ENCODE peak calls at places on chromosomes 4 and X, in ten cellular contexts. I is ACHN; C is fibroblast of lung; U is HT1080; P is mammary epithelial cell; G is head of caudate nucleus; A is stimulated activated CD8-positive, alpha-beta memory T cell treated with anti-CD3 and anti-CD28 coated beads, Interleukin-4, amount 100 ng/mL, for 48 hours; B is GOT3; E is NCI-H1092 treated with DMSO at 0.1 percent for 48 hours; R is AG09309. H is an unnamed sample.

GRCh38 chr4:1462009-1462767 is 55.9 kb upstream of the NKX1-1 start:
- DNase-seq in I (no peak), G (no peak), P (no peak), U (no peak), E (no peak), B (no peak), R (no peak), C (no peak), A (peak), H (no peak)

GRCh38 chrX:22950278-22951266 is 49.2 kb upstream of the DDX53 start:
- DNase-seq in B (no peak), G (no peak), R (peak), A (no peak), E (no peak), P (peak), U (peak), I (peak), C (peak), H (peak)

GRCh38 chr4:123024710-123025109 is 102.3 kb upstream of the NUDT6 start:
- DNase-seq in R (no peak), G (no peak), I (no peak), A (no peak), E (no peak), U (no peak), P (no peak), B (no peak), C (no peak), H (no peak)

GRCh38 chrX:16137416-16138107 is 14.2 kb downstream of the GRPR start:
- DNase-seq in R (no peak), P (no peak), I (no peak), B (no peak), U (no peak), C (no peak), A (no peak), G (no peak), E (no peak), H (no peak)

GRCh38 chr4:75494563-75494962 is 19.6 kb downstream of the RCHY1 start:
- DNase-seq in B (no peak), G (no peak), U (peak), P (peak), C (peak), A (no peak), R (peak), E (no peak), I (peak), H (no peak)

GRCh38 chrX:53287493-53288138 is 6.2 kb upstream of the IQSEC2 start:
- DNase-seq in P (peak), G (peak), B (no peak), R (no peak), C (peak), E (peak), U (peak), I (peak), A (peak), H (no peak)

GRCh38 chr4:153488719-153489384 is 22.7 kb downstream of the TMEM131L start:
- DNase-seq in P (peak), A (no peak), B (no peak), E (peak), I (no peak), C (no peak), U (no peak), G (peak), R (no peak), H (no peak)

GRCh38 chr4:182418054-182418734 is 175.0 kb downstream of the TENM3 start:
- DNase-seq in E (no peak), B (no peak), I (no peak), C (peak), U (no peak), P (no peak), G (no peak), A (no peak), R (no peak), H (no peak)

GRCh38 chrX:68429216-68429615 is 4.1 kb downstream of the OPHN1 start:
- DNase-seq in U (peak), A (no peak), P (no peak), I (peak), E (no peak), G (no peak), B (no peak), R (no peak), C (peak), H (no peak)

GRCh38 chr4:184280591-184281071 is 63.0 kb upstream of the ENPP6 start:
- DNase-seq in E (no peak), R (no peak), P (no peak), B (no peak), U (no peak), A (no peak), G (no peak), C (no peak), I (no peak), H (no peak)

GRCh38 chr4:89496851-89497250 is 189.3 kb upstream of the GPRIN3 start:
- DNase-seq in R (no peak), A (no peak), G (no peak), E (no peak), U (peak), I (no peak), C (no peak), P (peak), B (no peak), H (no peak)

GRCh38 chr4:68466185-68466584 is 18.9 kb downstream of the TMPRSS11E start:
- DNase-seq in C (peak), G (no peak), I (peak), U (peak), R (peak), E (no peak), A (no peak), P (peak), B (no peak), H (peak)

GRCh38 chrX:153878969-153879653 is 6.9 kb downstream of the L1CAM start:
- DNase-seq in R (no peak), C (no peak), I (no peak), G (no peak), U (no peak), E (peak), P (no peak), A (no peak), B (no peak), H (no peak)

GRCh38 chrX:135331525-135331924 is 22.2 kb downstream of the ETDC start:
- DNase-seq in B (no peak), U (no peak), E (no peak), R (no peak), G (no peak), A (no peak), P (no peak), I (no peak), C (no peak), H (no peak)

GRCh38 chrX:112536544-112536943 is 143.2 kb downstream of the LHFPL1 start:
- DNase-seq in P (no peak), C (no peak), U (no peak), G (no peak), E (no peak), I (no peak), A (no peak), B (no peak), R (no peak), H (no peak)

GRCh38 chr4:105835177-105835576 is 60.1 kb upstream of the NPNT start:
- DNase-seq in B (no peak), A (no peak), C (no peak), P (no peak), U (no peak), R (no peak), G (no peak), E (no peak), I (no peak), H (no peak)

GRCh38 chrX:20361890-20362262 is 95.2 kb upstream of the RPS6KA3 start:
- DNase-seq in E (peak), U (no peak), G (no peak), R (no peak), C (peak), I (no peak), A (no peak), B (no peak), P (no peak), H (no peak)

GRCh38 chr4:134777626-134778025 is 576.0 kb upstream of the PABPC4L start:
- DNase-seq in I (peak), C (no peak), P (no peak), E (peak), G (no peak), U (no peak), B (no peak), A (no peak), R (no peak), H (no peak)

GRCh38 chr4:42143996-42144395 is 8.5 kb downstream of the BEND4 start:
- DNase-seq in P (no peak), E (no peak), I (no peak), B (no peak), A (no peak), U (peak), C (no peak), G (no peak), R (no peak), H (no peak)

GRCh38 chr4:147638942-147639341 is 21.7 kb downstream of the TMEM184C start:
- DNase-seq in E (no peak), U (peak), C (peak), P (peak), B (no peak), G (no peak), A (no peak), R (no peak), I (peak), H (no peak)

GRCh38 chr4:110163327-110164070 is 34.9 kb downstream of the ELOVL6 start:
- DNase-seq in G (no peak), I (peak), B (no peak), P (peak), A (no peak), E (no peak), C (peak), U (peak), R (peak), H (peak)

GRCh38 chr4:133151681-133152329 is 2.7 kb downstream of the PCDH10 start:
- DNase-seq in A (peak), G (peak), E (no peak), U (no peak), R (no peak), C (peak), B (no peak), I (no peak), P (no peak), H (no peak)

GRCh38 chrX:150503898-150504219 is 64.6 kb upstream of the MTM1 start:
- DNase-seq in G (no peak), U (no peak), E (no peak), R (no peak), I (peak), C (no peak), A (no peak), B (no peak), P (peak), H (no peak)

GRCh38 chr4:15262396-15262795 is 165.4 kb upstream of the C1QTNF7 start:
- DNase-seq in E (no peak), U (peak), P (peak), B (no peak), R (no peak), G (no peak), I (no peak), A (no peak), C (no peak), H (no peak)

GRCh38 chrX:134801267-134801666 is 143.0 kb upstream of the PLAC1 start:
- DNase-seq in G (no peak), C (no peak), R (no peak), A (no peak), E (no peak), B (no peak), I (no peak), U (peak), P (no peak), H (no peak)

GRCh38 chr4:138521809-138522208 is 279.7 kb upstream of the SLC7A11 start:
- DNase-seq in E (no peak), I (no peak), B (no peak), G (no peak), A (no peak), R (no peak), P (no peak), U (no peak), C (no peak), H (no peak)

GRCh38 chr4:5891563-5892320 is 1.1 kb downstream of the CRMP1 start:
- DNase-seq in U (no peak), G (no peak), I (no peak), P (no peak), A (no peak), C (no peak), E (peak), R (no peak), B (no peak), H (no peak)

GRCh38 chr4:80036949-80037348 is 36.1 kb downstream of the ANTXR2 start:
- DNase-seq in B (no peak), C (peak), A (no peak), I (no peak), E (no peak), G (no peak), U (peak), P (no peak), R (peak), H (no peak)

GRCh38 chrX:103488332-103488731 is 31.0 kb downstream of the RAB40A start:
- DNase-seq in A (no peak), I (peak), B (no peak), C (peak), G (no peak), E (no peak), U (peak), P (no peak), R (no peak), H (peak)